ENCODE peak calls at places on chromosome 5, in nine cellular contexts. N, D, M, R, Y, J, G, E and S are unnamed samples.

GRCh38 chr5:42745426-42745825 is 11.2 kb upstream of the CCDC152 start:
- DNase-seq in Y (peak), M (no peak), R (no peak), E (no peak), D (no peak), N (no peak), J (no peak), G (no peak), S (no peak)

GRCh38 chr5:101590384-101590783 is 687.3 kb upstream of the ST8SIA4 start:
- DNase-seq in R (no peak), Y (peak), D (no peak), E (peak), N (no peak), G (no peak), M (no peak), J (peak), S (no peak)

GRCh38 chr5:133366438-133366837 is 245.9 kb downstream of the FSTL4 start:
- DNase-seq in M (no peak), N (no peak), J (no peak), D (no peak), G (no peak), Y (no peak), E (no peak), R (no peak), S (no peak)

GRCh38 chr5:93433422-93433821 is 147.6 kb downstream of the NR2F1-AS1 start:
- DNase-seq in M (no peak), Y (no peak), J (no peak), N (no peak), R (no peak), G (no peak), E (no peak), D (no peak), S (no peak)

GRCh38 chr5:123170816-123171345 is 81.8 kb downstream of the PRDM6 start:
- DNase-seq in G (no peak), D (no peak), E (no peak), R (no peak), Y (no peak), M (no peak), N (no peak), J (no peak), S (no peak)

GRCh38 chr5:126028336-126028735 is 394.9 kb upstream of the GRAMD2B start:
- DNase-seq in E (no peak), J (no peak), Y (no peak), G (no peak), D (no peak), M (no peak), N (no peak), R (no peak), S (no peak)

GRCh38 chr5:160353379-160353778 is 17.0 kb downstream of the C1QTNF2 start:
- DNase-seq in E (no peak), R (no peak), M (no peak), N (no peak), G (no peak), Y (peak), D (peak), J (no peak), S (no peak)

GRCh38 chr5:54469655-54470054 is 14.2 kb downstream of the HSPB3 start:
- DNase-seq in N (no peak), M (no peak), J (no peak), R (no peak), D (no peak), E (no peak), G (no peak), Y (no peak), S (no peak)

GRCh38 chr5:171806976-171807823 is 21.6 kb downstream of the SMIM23 start:
- DNase-seq in R (no peak), E (no peak), M (no peak), N (no peak), Y (no peak), J (no peak), D (no peak), G (no peak), S (no peak)

GRCh38 chr5:154801083-154801482 is 45.9 kb downstream of the LARP1 start:
- DNase-seq in G (no peak), E (no peak), D (no peak), J (no peak), Y (no peak), M (no peak), R (no peak), N (no peak), S (no peak)

GRCh38 chr5:145162641-145163040 is 672.5 kb downstream of the PRELID2 start:
- DNase-seq in Y (no peak), R (no peak), N (no peak), G (no peak), M (no peak), D (no peak), J (peak), E (no peak), S (no peak)

GRCh38 chr5:132079081-132079480 is 5.5 kb downstream of the CSF2 start:
- DNase-seq in E (no peak), M (no peak), R (no peak), G (no peak), D (no peak), J (no peak), N (no peak), Y (no peak), S (no peak)

GRCh38 chr5:181173420-181174342 is 26.3 kb downstream of the OR2V2 start:
- DNase-seq in R (no peak), J (peak), M (no peak), E (peak), D (no peak), G (peak), N (peak), Y (peak), S (peak)

GRCh38 chr5:32734822-32735378 is 23.8 kb downstream of the NPR3 start:
- DNase-seq in D (no peak), M (no peak), R (no peak), E (no peak), N (no peak), Y (no peak), J (no peak), G (no peak), S (no peak)

GRCh38 chr5:18744990-18745590 is 1110.8 kb downstream of the TAF11L14 start:
- DNase-seq in R (peak), J (no peak), N (no peak), E (peak), G (no peak), M (no peak), D (no peak), Y (no peak), S (no peak)

GRCh38 chr5:91109634-91110033 is 273.5 kb downstream of the ARRDC3 start:
- DNase-seq in M (no peak), R (no peak), D (no peak), N (no peak), G (no peak), E (peak), J (no peak), Y (no peak), S (no peak)

GRCh38 chr5:128669803-128670202 is 131.8 kb upstream of the FBN2 start:
- DNase-seq in N (no peak), M (no peak), R (no peak), E (no peak), G (no peak), D (no peak), J (no peak), Y (no peak), S (no peak)

GRCh38 chr5:90881626-90882150 is 323.1 kb downstream of the ADGRV1 start:
- DNase-seq in R (no peak), G (no peak), M (no peak), E (peak), N (no peak), J (no peak), D (no peak), Y (peak), S (no peak)

GRCh38 chr5:76337949-76338589 is 65.0 kb upstream of the IQGAP2 start:
- DNase-seq in M (no peak), R (no peak), N (no peak), G (peak), J (peak), E (peak), D (no peak), Y (peak), S (peak)

GRCh38 chr5:178983728-178984127 is 11.4 kb downstream of the GRM6 start:
- DNase-seq in G (no peak), R (no peak), J (no peak), Y (no peak), N (no peak), M (no peak), D (no peak), E (no peak), S (no peak)